ENCODE peak calls at places on chromosomes 13 and 19, in nine cellular contexts. U, X, T, E, P, Y, G, K and H are unnamed samples.

GRCh38 chr19:3526507-3527244 is 12.3 kb upstream of the TEKTIP1 start:
- DNase-seq in U (no peak), X (no peak), T (no peak), E (no peak), P (no peak), Y (no peak), G (no peak), K (no peak), H (no peak)

GRCh38 chr13:68810660-68811059 is 1297.0 kb upstream of the ATXN8OS start:
- DNase-seq in U (no peak), X (no peak), T (peak; percentile 2), E (no peak), P (no peak), Y (no peak), G (no peak), K (no peak), H (no peak)

GRCh38 chr13:114112231-114112825 is 20.1 kb downstream of the RASA3 start:
- DNase-seq in U (no peak), X (no peak), T (no peak), E (peak; percentile 33), P (no peak), Y (no peak), G (no peak), K (no peak), H (no peak)

GRCh38 chr19:56145698-56146097 is 4.6 kb downstream of the ZNF444 start:
- DNase-seq in U (no peak), X (no peak), T (no peak), E (peak; percentile 69), P (no peak), Y (no peak), G (peak; percentile 60), K (no peak), H (no peak)

GRCh38 chr13:102693781-102694180 is 1.1 kb downstream of the METTL21C start:
- DNase-seq in U (no peak), X (no peak), T (no peak), E (no peak), P (no peak), Y (no peak), G (no peak), K (no peak), H (peak; percentile 25)

GRCh38 chr13:30256713-30257432 is 50.5 kb downstream of the KATNAL1 start:
- DNase-seq in U (peak; percentile 11), X (no peak), T (peak; percentile 6), E (no peak), P (no peak), Y (no peak), G (no peak), K (no peak), H (no peak)

GRCh38 chr13:97249797-97250495 is 27.8 kb downstream of the MBNL2 start:
- DNase-seq in U (no peak), X (no peak), T (no peak), E (no peak), P (no peak), Y (no peak), G (no peak), K (no peak), H (no peak)

GRCh38 chr13:49641810-49642291 is 13.5 kb downstream of the ARL11 start:
- DNase-seq in U (peak; percentile 31), X (peak; percentile 39), T (no peak), E (peak; percentile 57), P (peak; percentile 39), Y (no peak), G (no peak), K (peak; percentile 49), H (no peak)

GRCh38 chr19:39514840-39515550 is at the start of gene SELENOV:
- DNase-seq in U (no peak), X (no peak), T (no peak), E (no peak), P (no peak), Y (no peak), G (no peak), K (no peak), H (no peak)

GRCh38 chr19:38134538-38135149 is 89.4 kb downstream of the DPF1 start:
- DNase-seq in U (peak; percentile 66), X (no peak), T (peak; percentile 74), E (no peak), P (no peak), Y (no peak), G (peak; percentile 31), K (no peak), H (peak; percentile 28)

GRCh38 chr19:2733930-2734588 is 5.8 kb downstream of the SLC39A3 start:
- DNase-seq in U (no peak), X (no peak), T (no peak), E (no peak), P (no peak), Y (no peak), G (no peak), K (no peak), H (no peak)

GRCh38 chr19:55434356-55434755 is 8.7 kb downstream of the SHISA7 start:
- DNase-seq in U (no peak), X (no peak), T (no peak), E (no peak), P (no peak), Y (no peak), G (no peak), K (no peak), H (no peak)

GRCh38 chr19:28553005-28553404 is 659.9 kb downstream of the UQCRFS1 start:
- DNase-seq in U (no peak), X (no peak), T (no peak), E (no peak), P (no peak), Y (no peak), G (no peak), K (no peak), H (no peak)

GRCh38 chr13:26186995-26187394 is 35.1 kb downstream of the RNF6 start:
- DNase-seq in U (peak; percentile 14), X (no peak), T (no peak), E (no peak), P (no peak), Y (no peak), G (peak; percentile 30), K (no peak), H (peak; percentile 7)

GRCh38 chr19:11198175-11198534 is 810 bp upstream of the KANK2 start:
- DNase-seq in U (no peak), X (no peak), T (no peak), E (no peak), P (no peak), Y (no peak), G (no peak), K (no peak), H (no peak)

GRCh38 chr19:11195681-11196080 is 1.7 kb downstream of the KANK2 start:
- DNase-seq in U (no peak), X (no peak), T (no peak), E (no peak), P (no peak), Y (no peak), G (no peak), K (no peak), H (no peak)

GRCh38 chr19:11198769-11199469 is 1.6 kb upstream of the KANK2 start:
- DNase-seq in U (no peak), X (no peak), T (no peak), E (no peak), P (no peak), Y (no peak), G (no peak), K (no peak), H (no peak)

GRCh38 chr19:11196406-11197287 is 698 bp downstream of the KANK2 start:
- DNase-seq in U (peak; percentile 53), X (peak; percentile 63), T (no peak), E (no peak), P (peak; percentile 67), Y (no peak), G (peak; percentile 48), K (no peak), H (peak; percentile 46)

GRCh38 chr19:11197291-11198174 is at the start of gene KANK2:
- DNase-seq in U (peak; percentile 90), X (peak; percentile 88), T (peak; percentile 77), E (peak; percentile 93), P (peak; percentile 78), Y (peak; percentile 87), G (peak; percentile 93), K (peak; percentile 74), H (peak; percentile 71)
- TF ChIP-seq POLR2A in U (peak; percentile 57), X (peak; percentile 78), T (peak; percentile 60), E (peak; percentile 78), P (peak; percentile 83), Y (no peak), G (peak; percentile 57), K (peak; percentile 71), H (peak; percentile 84)

GRCh38 chr19:15330801-15331418 is 1.4 kb downstream of the BRD4 start:
- DNase-seq in U (peak; percentile 63), X (no peak), T (peak; percentile 41), E (no peak), P (peak; percentile 88), Y (peak; percentile 39), G (no peak), K (no peak), H (peak; percentile 61)

GRCh38 chr19:15328312-15328711 is 4.0 kb downstream of the BRD4 start:
- DNase-seq in U (no peak), X (no peak), T (no peak), E (no peak), P (no peak), Y (no peak), G (no peak), K (no peak), H (no peak)

GRCh38 chr19:15337202-15337601 is 4.9 kb upstream of the BRD4 start:
- DNase-seq in U (no peak), X (no peak), T (no peak), E (no peak), P (no peak), Y (no peak), G (no peak), K (no peak), H (no peak)

GRCh38 chr19:15331419-15332310 is 674 bp downstream of the BRD4 start:
- DNase-seq in U (peak; percentile 76), X (peak; percentile 51), T (peak; percentile 60), E (peak; percentile 81), P (peak; percentile 62), Y (peak; percentile 39), G (peak; percentile 58), K (peak; percentile 37), H (no peak)

GRCh38 chr19:15332311-15332996 is at the start of gene BRD4:
- DNase-seq in U (peak; percentile 81), X (peak; percentile 82), T (peak; percentile 48), E (peak; percentile 75), P (peak; percentile 78), Y (peak; percentile 50), G (peak; percentile 71), K (peak; percentile 47), H (peak; percentile 44)
- TF ChIP-seq POLR2A in U (peak; percentile 13), X (no peak), T (no peak), E (no peak), P (peak; percentile 58), Y (no peak), G (no peak), K (peak; percentile 38), H (no peak)

DNA sequence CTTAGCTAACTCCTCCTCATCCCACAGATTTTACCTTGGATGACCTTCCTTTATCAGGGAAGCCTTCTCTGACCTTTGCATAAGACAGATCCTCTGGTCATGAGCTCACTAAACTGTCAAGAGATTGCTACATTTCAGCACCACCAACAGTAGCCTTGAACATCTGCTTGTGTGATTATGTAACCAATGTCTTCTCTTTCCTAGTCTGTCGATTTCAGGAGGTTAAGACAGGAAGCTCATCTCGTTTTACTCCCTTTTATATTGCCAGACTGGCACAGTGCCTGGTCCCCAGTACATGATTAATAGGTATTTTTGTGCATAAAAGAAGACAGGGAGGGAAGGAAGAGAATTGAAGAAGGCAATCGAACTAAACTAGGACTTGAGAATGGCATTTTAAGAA is 1697.7 kb downstream of the EFNB2 start:
- DNase-seq in U (no peak), X (no peak), T (no peak), E (no peak), P (no peak), Y (no peak), G (no peak), K (no peak), H (no peak)
- TF ChIP-seq POLR2A in U (no peak), X (no peak), T (no peak), E (no peak), P (no peak), Y (no peak), G (no peak), K (no peak), H (no peak)

GRCh38 chr19:310781-311496 is 19.7 kb upstream of the PLPP2 start:
- DNase-seq in U (no peak), X (no peak), T (no peak), E (no peak), P (no peak), Y (no peak), G (no peak), K (no peak), H (no peak)
- TF ChIP-seq POLR2A in U (no peak), X (no peak), T (no peak), E (no peak), P (no peak), Y (no peak), G (no peak), K (no peak), H (no peak)